ENCODE peak calls at places on chromosomes 1 and 21, in four cellular contexts. Z, G, J and L are unnamed samples.

GRCh38 chr1:222817529-222817928 is 2.7 kb downstream of the DISP1 start:
- DNase-seq in Z (peak; percentile 65), J (peak; percentile 31), G (no peak), L (no peak)

GRCh38 chr1:242890211-242890741 is 364.8 kb downstream of the CEP170 start:
- DNase-seq in J (peak; percentile 80), Z (no peak), G (peak; percentile 35), L (no peak)

GRCh38 chr21:15645830-15646229 is 84.0 kb upstream of the USP25 start:
- DNase-seq in G (no peak), Z (no peak), J (no peak), L (no peak)

GRCh38 chr1:23524716-23525401 is 6.2 kb downstream of the E2F2 start:
- DNase-seq in Z (no peak), G (peak; percentile 15), J (no peak), L (no peak)

GRCh38 chr1:54459714-54460113 is 53.5 kb upstream of the SSBP3 start:
- DNase-seq in J (no peak), G (no peak), Z (no peak), L (no peak)

GRCh38 chr1:61518670-61519400 is 206.1 kb downstream of the TM2D1 start:
- DNase-seq in G (no peak), J (no peak), Z (no peak), L (no peak)

GRCh38 chr1:212225871-212226302 is 59.3 kb upstream of the PPP2R5A start:
- DNase-seq in Z (no peak), J (no peak), G (no peak), L (no peak)

GRCh38 chr1:184350573-184350972 is 36.3 kb upstream of the C1orf21 start:
- DNase-seq in Z (no peak), G (no peak), J (peak; percentile 90), L (no peak)

GRCh38 chr1:175130649-175131045 is 61.9 kb downstream of the KIAA0040 start:
- DNase-seq in G (no peak), Z (no peak), J (no peak), L (no peak)

GRCh38 chr1:202564958-202565497 is 145.2 kb downstream of the SYT2 start:
- DNase-seq in Z (no peak), G (no peak), J (no peak), L (no peak)

GRCh38 chr1:114436799-114437198 is 74.2 kb downstream of the TRIM33 start:
- DNase-seq in Z (no peak), J (no peak), G (no peak), L (no peak)

GRCh38 chr1:177164380-177165068 is at the start of gene ASTN1:
- DNase-seq in G (no peak), J (peak; percentile 54), Z (no peak), L (no peak)

GRCh38 chr1:12475947-12476346 is 142.1 kb downstream of the DHRS3 start:
- DNase-seq in G (no peak), Z (no peak), J (no peak), L (peak; percentile 73)

GRCh38 chr1:183497218-183497617 is 24.9 kb downstream of the SMG7 start:
- DNase-seq in J (no peak), G (no peak), Z (no peak), L (no peak)

GRCh38 chr1:219724440-219724839 is 111.5 kb upstream of the ZC3H11B start:
- DNase-seq in Z (no peak), G (no peak), J (peak; percentile 10), L (no peak)

GRCh38 chr1:33273402-33273801 is 17.1 kb downstream of the ZNF362 start:
- DNase-seq in Z (peak; percentile 23), G (no peak), J (no peak), L (no peak)

GRCh38 chr1:33273961-33274371 is 17.7 kb downstream of the ZNF362 start:
- DNase-seq in J (no peak), Z (peak; percentile 27), G (no peak), L (no peak)

GRCh38 chr1:33272509-33272908 is 16.2 kb downstream of the ZNF362 start:
- DNase-seq in J (no peak), G (no peak), Z (peak; percentile 45), L (no peak)

GRCh38 chr1:33271666-33272505 is 15.6 kb downstream of the ZNF362 start:
- DNase-seq in G (no peak), Z (peak; percentile 59), J (no peak), L (no peak)

DNA sequence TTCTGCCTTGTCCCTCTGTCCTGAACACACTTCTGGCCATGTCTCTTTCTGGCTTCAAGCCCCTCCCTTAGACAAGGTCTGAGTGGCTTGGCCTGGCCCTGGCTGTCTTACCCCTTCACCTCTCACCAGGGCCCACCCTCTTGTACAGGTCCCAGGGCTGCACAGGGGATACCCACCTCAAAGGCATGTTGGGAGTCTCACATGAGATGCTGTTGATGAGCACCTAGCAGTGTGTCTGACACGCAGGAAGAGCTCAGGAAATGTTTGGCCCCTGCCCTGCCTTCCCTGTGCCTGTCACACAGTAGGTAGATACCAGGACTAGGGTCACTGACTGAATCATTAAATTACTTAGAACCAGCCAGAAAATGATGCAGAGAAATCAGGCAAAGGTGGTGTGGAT is 16.6 kb downstream of the ZNF362 start:
- DNase-seq in J (no peak), Z (peak; percentile 38), G (no peak), L (no peak)
- H3K36me3 ChIP-seq in J (no peaks in the 10 kb centered on the region), Z (peaks cover 39% of the 10 kb centered on the region), G (peaks cover 25% of the 10 kb centered on the region), L (no peaks in the 10 kb centered on the region)

GRCh38 chr1:244860078-244860477 is 4.3 kb downstream of the HNRNPU start:
- DNase-seq in Z (no peak), G (no peak), J (no peak), L (no peak)

GRCh38 chr1:244861683-244862082 is 2.7 kb downstream of the HNRNPU start:
- DNase-seq in J (no peak), G (no peak), Z (no peak), L (no peak)

GRCh38 chr1:244857761-244858160 is 6.6 kb downstream of the HNRNPU start:
- DNase-seq in Z (no peak), J (no peak), G (no peak), L (no peak)

GRCh38 chr1:244860914-244861610 is 3.3 kb downstream of the HNRNPU start:
- DNase-seq in J (no peak), Z (no peak), G (no peak), L (no peak)

DNA sequence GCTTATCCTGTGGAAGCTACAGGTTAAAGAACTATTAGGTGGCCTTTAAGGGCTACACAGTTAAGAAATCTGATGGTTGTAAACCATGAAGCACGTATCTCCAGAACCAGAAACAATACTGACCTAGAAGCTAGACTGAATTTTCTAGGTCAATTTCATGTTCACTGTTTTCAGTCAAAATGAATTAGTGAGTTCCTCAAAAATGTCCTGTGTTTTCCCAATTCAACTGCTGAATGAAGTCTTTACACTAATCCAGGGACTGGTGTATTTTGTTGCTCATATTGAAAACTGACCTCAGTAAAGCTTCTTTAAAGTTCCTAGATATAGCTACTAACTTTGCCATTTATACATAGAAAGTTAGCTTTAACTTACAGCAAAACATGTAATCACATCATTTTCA is 6.0 kb downstream of the HNRNPU start:
- DNase-seq in Z (no peak), G (no peak), J (no peak), L (no peak)
- H3K4me3 ChIP-seq in Z (no peak overlapping the region), G (no peak overlapping the region), J (no peak overlapping the region), L (no peak overlapping the region)

DNA sequence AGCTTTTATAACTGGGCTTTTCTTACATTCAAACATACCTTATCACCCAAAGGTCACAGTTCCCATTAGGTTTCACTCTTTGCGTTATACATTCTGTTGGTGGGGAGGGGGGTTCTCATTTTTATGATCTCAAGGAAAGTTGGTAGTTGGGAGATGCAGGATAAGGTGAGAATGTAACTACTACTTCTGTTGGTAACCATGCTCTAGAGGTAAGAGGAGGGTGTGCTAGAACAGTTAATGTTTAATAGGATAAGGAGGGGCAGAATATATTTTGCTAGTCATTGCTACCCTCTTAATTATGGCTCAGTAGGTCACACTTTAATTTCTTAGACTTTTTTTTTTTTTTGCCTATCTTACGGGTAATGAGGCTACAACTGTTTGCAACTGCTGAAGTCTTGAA is 10.7 kb downstream of the YBX1 start:
- DNase-seq in Z (no peak), J (no peak), G (no peak), L (no peak)
- H3K36me3 ChIP-seq in Z (peaks cover 21% of the 10 kb centered on the region), J (peaks cover 3% of the 10 kb centered on the region), G (peaks cover 56% of the 10 kb centered on the region), L (peaks cover 6% of the 10 kb centered on the region)

DNA sequence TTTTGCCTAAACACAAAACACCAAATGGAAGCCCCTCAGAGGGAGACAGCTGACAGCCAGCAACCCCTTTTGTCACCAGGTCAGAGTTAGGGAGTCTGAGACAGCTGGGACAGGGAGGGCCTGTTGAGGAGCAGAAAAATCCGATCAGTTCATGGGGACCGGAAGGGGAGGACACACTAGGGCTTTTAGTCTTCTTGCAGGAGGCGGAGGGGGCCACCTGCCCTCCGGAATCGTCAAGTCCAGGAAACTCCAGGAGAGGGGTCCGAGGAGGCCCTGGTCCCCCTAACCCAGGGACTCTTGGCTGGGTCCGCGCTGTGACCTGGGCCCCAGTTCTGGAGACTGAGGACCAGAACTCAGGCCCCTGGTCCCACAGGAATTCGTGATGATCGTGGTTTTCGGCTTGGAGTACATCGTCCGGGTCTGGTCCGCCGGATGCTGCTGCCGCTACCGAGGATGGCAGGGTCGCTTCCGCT is 34.2 kb downstream of the KCNQ4 start:
- DNase-seq in J (no peak), G (no peak), Z (no peak), L (no peak)
- H3K4me3 ChIP-seq in J (peak overlapping the region; percentile 3), G (peak overlapping the region; percentile 51), Z (no peak overlapping the region), L (peak overlapping the region; percentile 31)

DNA sequence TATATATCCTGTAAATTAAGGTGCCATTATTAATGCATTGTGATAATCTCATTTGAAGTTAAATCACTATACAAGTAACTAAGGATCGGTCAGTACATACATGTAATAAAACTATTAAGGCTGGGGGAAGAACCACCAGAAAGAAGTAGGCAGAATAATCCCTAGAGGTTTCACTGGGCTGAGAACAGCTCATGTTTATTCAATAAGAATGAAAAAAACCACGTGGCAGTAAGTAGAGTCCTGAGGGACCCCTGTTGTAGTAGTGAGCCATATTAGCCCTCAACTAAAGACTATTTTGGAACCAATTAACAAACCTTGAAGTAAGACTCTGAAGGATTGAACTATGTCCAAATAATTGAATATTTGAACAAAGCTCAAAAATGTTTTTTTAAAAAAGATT is 46.9 kb upstream of the ADAM30 start:
- DNase-seq in Z (no peak), G (no peak), J (no peak), L (no peak)
- H3K36me3 ChIP-seq in Z (peaks cover 34% of the 10 kb centered on the region), G (peaks cover 56% of the 10 kb centered on the region), J (peaks cover under 1% of the 10 kb centered on the region), L (peaks cover 30% of the 10 kb centered on the region)

GRCh38 chr1:155318082-155318481 is 2.6 kb upstream of the RUSC1 start:
- DNase-seq in J (no peak), G (no peak), Z (no peak), L (no peak)

GRCh38 chr1:155321577-155322497 is 1.1 kb downstream of the RUSC1 start:
- DNase-seq in G (no peak), Z (peak; percentile 66), J (no peak), L (no peak)

GRCh38 chr1:155319536-155319935 is 1.2 kb upstream of the RUSC1 start:
- DNase-seq in G (no peak), Z (peak; percentile 63), J (no peak), L (no peak)

GRCh38 chr1:155320661-155321576 is at the start of gene RUSC1:
- DNase-seq in G (peak; percentile 91), Z (peak; percentile 93), J (peak; percentile 79), L (peak; percentile 61)

DNA sequence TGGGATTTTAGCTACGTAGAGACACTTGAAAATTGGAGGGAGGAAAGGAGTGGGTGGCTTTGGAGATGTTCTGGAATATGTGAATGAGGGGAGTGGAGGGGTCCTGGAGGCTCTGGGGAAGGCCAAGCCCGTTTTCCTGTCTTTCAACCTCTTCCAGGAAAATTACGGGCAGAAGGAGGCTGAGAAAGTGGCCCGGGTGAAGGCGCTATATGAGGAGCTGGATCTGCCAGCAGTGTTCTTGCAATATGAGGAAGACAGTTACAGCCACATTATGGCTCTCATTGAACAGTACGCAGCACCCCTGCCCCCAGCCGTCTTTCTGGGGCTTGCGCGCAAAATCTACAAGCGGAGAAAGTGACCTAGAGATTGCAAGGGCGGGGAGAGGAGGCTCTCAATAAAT is 442 bp upstream of the RUSC1 start:
- DNase-seq in G (no peak), J (no peak), Z (no peak), L (no peak)
- H3K4me3 ChIP-seq in G (peak overlapping the region; percentile 86), J (no peak overlapping the region), Z (peak overlapping the region; percentile 91), L (peak overlapping the region; percentile 56)